ENCODE peak calls at places on chromosomes 13 and 19, in four cellular contexts. N is GM12878, R is HepG2, B is K562. V is an unnamed sample.

GRCh38 chr13:106433066-106433465 is 102.4 kb downstream of the EFNB2 start:
- DNase-seq in N (no peak), R (no peak), B (no peak), V (no peak)

GRCh38 chr13:27869436-27870090 is 50.2 kb upstream of the PDX1 start:
- DNase-seq in N (no peak), R (peak; percentile 13), B (no peak), V (no peak)

GRCh38 chr13:42075517-42075916 is 27.1 kb downstream of the DGKH start:
- DNase-seq in N (no peak), R (no peak), B (no peak), V (no peak)

GRCh38 chr19:38004505-38005223 is 97.7 kb downstream of the SIPA1L3 start:
- DNase-seq in N (peak; percentile 95), R (peak; percentile 42), B (peak; percentile 76), V (peak; percentile 82)

GRCh38 chr19:3098141-3098514 is 4.0 kb downstream of the GNA11 start:
- DNase-seq in N (no peak), R (no peak), B (no peak), V (no peak)

GRCh38 chr19:50187937-50188336 is 15.5 kb upstream of the MYH14 start:
- DNase-seq in N (no peak), R (no peak), B (no peak), V (no peak)

GRCh38 chr13:95480131-95480545 is 72.4 kb upstream of the CLDN10 start:
- DNase-seq in N (peak; percentile 71), R (no peak), B (no peak), V (no peak)

GRCh38 chr13:40438022-40438692 is 228.3 kb downstream of the FOXO1 start:
- DNase-seq in N (no peak), R (no peak), B (no peak), V (no peak)

GRCh38 chr13:110944121-110944967 is 29.5 kb upstream of the ANKRD10 start:
- DNase-seq in N (no peak), R (peak; percentile 52), B (peak; percentile 39), V (peak; percentile 24)

GRCh38 chr19:50398675-50399367 is 14.7 kb downstream of the POLD1 start:
- DNase-seq in N (no peak), R (no peak), B (no peak), V (no peak)

GRCh38 chr13:46582190-46582589 is 29.2 kb downstream of the LRCH1 start:
- DNase-seq in N (no peak), R (no peak), B (no peak), V (no peak)

GRCh38 chr13:77691871-77692270 is 5.6 kb upstream of the SLAIN1 start:
- DNase-seq in N (no peak), R (no peak), B (no peak), V (no peak)

GRCh38 chr19:7124782-7125181 is 55.3 kb downstream of the ZNF557 start:
- DNase-seq in N (no peak), R (no peak), B (no peak), V (no peak)

GRCh38 chr13:20197361-20197834 is 4.7 kb upstream of the GJB2 start:
- DNase-seq in N (no peak), R (peak; percentile 41), B (peak; percentile 19), V (peak; percentile 40)

GRCh38 chr13:44879452-44880058 is 109.7 kb downstream of the NUFIP1 start:
- DNase-seq in N (peak; percentile 8), R (no peak), B (no peak), V (no peak)

GRCh38 chr19:14023404-14024235 is 4.3 kb upstream of the RLN3 start:
- DNase-seq in N (no peak), R (peak; percentile 85), B (peak; percentile 67), V (peak; percentile 62)

GRCh38 chr13:110915874-110916670 is 1.2 kb upstream of the ANKRD10 start:
- DNase-seq in N (no peak), R (peak; percentile 49), B (no peak), V (no peak)

GRCh38 chr19:45103200-45103624 is 10.2 kb downstream of the PPP1R37 start:
- DNase-seq in N (no peak), R (no peak), B (no peak), V (no peak)

GRCh38 chr13:68748038-68748437 is 1359.6 kb upstream of the ATXN8OS start:
- DNase-seq in N (no peak), R (no peak), B (no peak), V (no peak)

GRCh38 chr13:24348797-24349515 is 39.6 kb downstream of the C1QTNF9 start:
- DNase-seq in N (no peak), R (no peak), B (no peak), V (no peak)

GRCh38 chr19:30739394-30739793 is 367.2 kb downstream of the ZNF536 start:
- DNase-seq in N (no peak), R (no peak), B (no peak), V (no peak)

GRCh38 chr19:16594681-16595091 is 22.5 kb upstream of the SLC35E1 start:
- DNase-seq in N (no peak), R (no peak), B (no peak), V (no peak)

GRCh38 chr19:57165846-57166245 is 1.4 kb downstream of the DUXA start:
- DNase-seq in N (no peak), R (no peak), B (no peak), V (no peak)

GRCh38 chr13:97440598-97440997 is 6.6 kb downstream of the RAP2A start:
- DNase-seq in N (no peak), R (no peak), B (no peak), V (no peak)

GRCh38 chr19:14059652-14060155 is 2.2 kb downstream of the PALM3 start:
- DNase-seq in N (no peak), R (peak; percentile 87), B (peak; percentile 46), V (no peak)

GRCh38 chr13:111187879-111188643 is 73.0 kb downstream of the ARHGEF7 start:
- DNase-seq in N (no peak), R (no peak), B (no peak), V (no peak)

GRCh38 chr19:45075215-45076028 is 856 bp downstream of the ZNF296 start:
- DNase-seq in N (peak; percentile 80), R (peak; percentile 39), B (peak; percentile 86), V (no peak)

GRCh38 chr13:92103673-92104296 is 705.4 kb downstream of the GPC5 start:
- DNase-seq in N (no peak), R (no peak), B (no peak), V (peak; percentile 47)

GRCh38 chr13:80224468-80224867 is 116.5 kb downstream of the SPRY2 start:
- DNase-seq in N (no peak), R (no peak), B (no peak), V (no peak)

GRCh38 chr13:65965496-65965895 is 1264.6 kb downstream of the PCDH9 start:
- DNase-seq in N (no peak), R (no peak), B (no peak), V (no peak)

DNA sequence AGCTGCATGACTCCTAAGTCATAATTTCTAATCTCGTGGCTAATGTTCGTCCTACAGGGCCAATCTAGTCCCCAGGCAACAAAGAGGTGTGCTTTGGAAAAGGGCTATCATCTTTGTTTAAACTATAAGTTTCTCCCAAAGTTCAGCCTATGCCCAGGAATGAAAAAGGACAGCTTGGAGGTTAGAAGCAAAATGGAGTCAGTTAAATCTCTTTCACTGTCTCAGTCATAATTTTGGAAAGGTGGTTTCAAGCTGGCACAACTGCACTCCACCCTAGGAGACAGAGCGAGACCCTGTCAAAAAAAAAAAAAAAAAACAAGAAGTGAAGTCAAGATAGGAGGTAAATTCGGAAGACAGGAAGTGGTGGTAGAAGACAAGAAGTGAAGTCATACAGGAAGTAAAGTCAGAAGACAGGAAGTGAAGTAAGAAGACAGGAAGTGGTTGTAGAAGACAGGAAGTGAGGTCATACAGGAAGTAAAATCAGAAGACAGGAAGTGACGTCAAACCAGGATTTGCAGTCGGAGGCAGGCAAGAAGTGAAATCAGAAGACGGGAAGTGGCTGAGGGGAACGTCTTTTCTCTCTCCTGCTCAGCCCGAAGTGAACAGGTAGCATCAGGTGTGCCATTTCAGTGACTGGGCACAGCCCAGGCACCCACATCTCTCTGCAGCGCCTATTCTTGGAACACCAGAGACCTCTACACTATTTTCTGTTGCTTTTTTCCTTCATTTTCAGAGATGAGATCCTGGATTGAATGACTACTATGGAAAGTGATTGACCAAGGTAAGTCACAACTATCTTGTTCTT is 32.2 kb downstream of the GP6 start:
- DNase-seq in N (peak; percentile 64), R (peak; percentile 12), B (peak; percentile 82), V (peak; percentile 52)
- TF ChIP-seq SP1 in N (no peak), R (no peak), B (peak; percentile 45), V (no peak)

GRCh38 chr13:98656223-98656622 is 79.3 kb upstream of the STK24 start:
- DNase-seq in N (no peak), R (no peak), B (no peak), V (no peak)

GRCh38 chr13:98658131-98658530 is 81.2 kb upstream of the STK24 start:
- DNase-seq in N (no peak), R (no peak), B (no peak), V (no peak)

GRCh38 chr13:98653471-98653985 is 76.6 kb upstream of the STK24 start:
- DNase-seq in N (peak; percentile 39), R (peak; percentile 63), B (peak; percentile 66), V (peak; percentile 81)

GRCh38 chr13:98652721-98653470 is 76.0 kb upstream of the STK24 start:
- DNase-seq in N (no peak), R (no peak), B (no peak), V (no peak)

DNA sequence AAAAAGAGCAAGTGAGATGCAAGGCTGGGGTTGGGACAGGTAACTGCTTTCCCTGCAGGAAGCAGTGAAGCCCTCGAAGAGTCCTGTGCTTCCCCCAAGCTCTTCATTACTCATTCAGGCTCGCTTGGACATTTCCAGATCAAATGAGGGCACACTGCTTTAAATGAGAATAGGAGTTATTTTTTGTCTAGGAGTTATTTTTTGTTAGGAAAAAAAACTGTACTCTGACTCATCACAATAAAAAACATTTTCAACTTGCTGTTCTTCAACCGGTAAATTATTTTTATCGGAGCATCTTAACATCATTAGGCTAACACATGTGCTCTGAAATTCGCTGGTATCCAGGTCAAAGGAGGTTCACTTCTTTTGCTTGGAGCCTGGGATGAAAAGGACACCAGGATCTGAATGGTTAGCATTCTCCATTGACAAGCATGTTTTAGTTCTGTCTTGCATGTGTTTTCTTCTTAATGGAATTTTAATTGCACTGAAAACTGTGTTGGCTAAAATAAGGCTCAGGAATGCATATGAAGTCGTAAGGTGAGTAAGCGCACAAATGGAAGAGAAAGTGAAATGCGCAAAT is 80.7 kb upstream of the STK24 start:
- DNase-seq in N (no peak), R (no peak), B (no peak), V (no peak)
- TF ChIP-seq TARDBP in N (no peak), R (no peak), B (no peak), V (no peak)

GRCh38 chr13:30676672-30677071 is 58.7 kb upstream of the ALOX5AP start:
- DNase-seq in N (no peak), R (peak; percentile 26), B (no peak), V (no peak)
- TF ChIP-seq SP1 in N (no peak), R (no peak), B (no peak), V (no peak)

DNA sequence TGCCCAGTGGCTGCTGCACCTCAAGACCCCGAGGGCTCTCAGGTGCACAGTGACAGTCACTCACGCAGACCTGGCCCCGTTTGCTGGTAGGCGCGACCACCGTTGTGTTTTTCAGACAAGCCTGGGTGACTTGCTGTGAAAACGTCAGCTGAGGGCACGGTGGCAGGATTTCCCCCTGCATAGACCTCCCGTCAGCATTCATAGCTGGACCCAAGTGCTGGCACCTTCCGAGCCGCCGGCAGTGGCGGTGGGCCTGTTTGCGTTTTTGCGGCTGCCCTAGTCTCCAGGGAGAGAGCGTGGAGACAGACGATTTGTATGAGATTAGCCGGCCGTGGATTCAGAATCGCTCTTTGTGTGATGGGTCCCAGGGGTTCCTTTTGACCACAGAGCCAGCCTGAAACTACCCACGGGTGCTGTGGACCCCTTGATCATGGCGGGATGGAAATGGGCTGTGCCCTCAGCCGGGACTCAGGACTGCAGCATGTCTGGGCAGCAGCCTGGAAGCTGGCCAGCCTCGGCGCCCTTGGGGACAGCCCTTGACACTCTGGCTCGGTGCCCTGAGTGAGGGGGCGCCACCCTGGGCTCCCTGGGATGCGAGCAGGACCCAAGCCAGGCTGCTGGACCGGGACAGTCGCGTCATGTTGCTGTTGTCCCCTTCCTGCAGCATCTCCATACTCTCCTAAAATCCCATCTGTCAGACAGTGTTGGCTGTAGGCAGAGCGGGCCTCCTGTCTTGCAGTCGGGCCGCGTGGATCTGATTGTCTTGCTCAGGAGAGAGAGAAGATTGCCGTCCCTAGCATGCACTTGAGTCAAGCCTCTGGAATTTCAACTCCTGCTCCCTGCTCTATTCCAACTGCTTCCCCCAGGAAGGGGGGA is 8.6 kb downstream of the KDM4B start:
- DNase-seq in N (no peak), R (no peak), B (no peak), V (no peak)
- TF ChIP-seq TARDBP in N (no peak), R (no peak), B (no peak), V (no peak)

V was measured in HEK293T.